ENCODE peak calls at places on chromosomes 7 and 10, in four cellular contexts. K is neural progenitor cell, L is IMR-90, E is Calu3. X is an unnamed sample.

GRCh38 chr7:157503229-157503628 is 166.4 kb downstream of the DNAJB6 start:
- DNase-seq in K (no peak), L (no peak), E (no peak), X (no peak)

GRCh38 chr10:71243756-71244637 is 31.6 kb downstream of the UNC5B start:
- DNase-seq in K (no peak), L (peak), E (no peak), X (no peak)

GRCh38 chr10:76085773-76086570 is 654.5 kb downstream of the LRMDA start:
- DNase-seq in K (no peak), L (no peak), E (no peak), X (no peak)

GRCh38 chr10:50576245-50576815 is 47.4 kb downstream of the SGMS1 start:
- DNase-seq in K (no peak), L (peak), E (peak), X (no peak)

GRCh38 chr7:156892821-156893706 is at the start of gene LMBR1:
- DNase-seq in K (peak), L (peak), E (peak), X (peak)

GRCh38 chr7:121305109-121305508 is 23.7 kb upstream of the WNT16 start:
- DNase-seq in K (no peak), L (peak), E (no peak), X (no peak)

GRCh38 chr7:37495574-37496184 is 47.0 kb upstream of the ELMO1 start:
- DNase-seq in K (peak), L (peak), E (no peak), X (no peak)

GRCh38 chr7:55152490-55152889 is 133.7 kb downstream of the EGFR start:
- DNase-seq in K (no peak), L (no peak), E (no peak), X (no peak)

GRCh38 chr7:5354460-5355279 is 69.0 kb downstream of the TNRC18 start:
- DNase-seq in K (no peak), L (peak), E (no peak), X (no peak)

GRCh38 chr10:9056521-9056920 is 1002.0 kb downstream of the GATA3 start:
- DNase-seq in K (no peak), L (no peak), E (no peak), X (no peak)

GRCh38 chr10:30420266-30420665 is 13.7 kb upstream of the MAP3K8 start:
- DNase-seq in K (no peak), L (no peak), E (no peak), X (no peak)

GRCh38 chr7:107909445-107909844 is 18.5 kb downstream of the DLD start:
- DNase-seq in K (no peak), L (no peak), E (no peak), X (no peak)

GRCh38 chr10:72267819-72268404 is 5.8 kb upstream of the DDIT4 start:
- DNase-seq in K (no peak), L (no peak), E (no peak), X (no peak)

GRCh38 chr10:64096941-64097340 is 575.7 kb downstream of the REEP3 start:
- DNase-seq in K (no peak), L (no peak), E (no peak), X (no peak)

GRCh38 chr10:97325754-97326153 is 6.7 kb downstream of the FRAT1 start:
- DNase-seq in K (no peak), L (no peak), E (no peak), X (no peak)

GRCh38 chr7:75645570-75645969 is 93.2 kb downstream of the HIP1 start:
- DNase-seq in K (no peak), L (no peak), E (no peak), X (no peak)

GRCh38 chr10:458466-458865 is 231.0 kb downstream of the DIP2C start:
- DNase-seq in K (no peak), L (no peak), E (no peak), X (peak)

GRCh38 chr7:121960678-121961461 is 87.9 kb downstream of the PTPRZ1 start:
- DNase-seq in K (peak), L (peak), E (no peak), X (no peak)

GRCh38 chr10:119897366-119897765 is 4.8 kb downstream of the SEC23IP start:
- DNase-seq in K (no peak), L (no peak), E (no peak), X (no peak)

GRCh38 chr10:119896061-119896655 is 3.6 kb downstream of the SEC23IP start:
- DNase-seq in K (no peak), L (peak), E (peak), X (no peak)

GRCh38 chr10:119896937-119897336 is 4.4 kb downstream of the SEC23IP start:
- DNase-seq in K (no peak), L (no peak), E (peak), X (no peak)

GRCh38 chr10:119893845-119894427 is 1.4 kb downstream of the SEC23IP start:
- DNase-seq in K (no peak), L (no peak), E (no peak), X (no peak)

GRCh38 chr10:119892188-119893065 is at the start of gene SEC23IP:
- DNase-seq in K (peak), L (peak), E (peak), X (peak)
- TF ChIP-seq CTCF in K (no peak), L (no peak), E (no peak), X (no peak)

GRCh38 chr10:55629792-55630490 is 731.1 kb downstream of the ZWINT start:
- DNase-seq in K (peak), L (peak), E (no peak), X (peak)

GRCh38 chr10:55631071-55631654 is 729.9 kb downstream of the ZWINT start:
- DNase-seq in K (peak), L (no peak), E (no peak), X (peak)

GRCh38 chr10:55630491-55631056 is 730.5 kb downstream of the ZWINT start:
- DNase-seq in K (peak), L (no peak), E (no peak), X (peak)

GRCh38 chr10:55627526-55628170 is 733.4 kb downstream of the ZWINT start:
- DNase-seq in K (peak), L (no peak), E (no peak), X (peak)

DNA sequence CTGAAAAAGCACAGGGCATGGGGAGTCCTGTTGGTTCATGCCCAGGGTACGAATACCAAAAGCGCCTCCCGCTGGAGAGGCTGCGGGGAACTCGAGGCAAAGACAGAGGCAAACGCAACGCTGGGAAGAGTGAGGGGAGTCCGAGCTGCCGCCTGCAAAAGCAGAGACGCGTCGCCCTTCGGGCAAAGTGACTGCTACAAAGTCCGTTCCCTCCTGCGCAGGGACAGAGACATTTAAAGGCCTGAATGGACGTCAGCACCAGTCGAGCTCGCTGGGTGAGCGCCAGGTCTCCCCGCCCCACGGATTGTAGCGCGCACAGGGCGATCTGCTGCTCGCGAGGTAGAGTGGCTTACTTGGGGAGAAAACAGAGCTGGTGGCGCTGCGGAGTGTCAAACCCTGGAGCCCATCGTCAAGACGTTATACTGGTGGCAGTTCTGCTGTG is 732.8 kb downstream of the ZWINT start:
- DNase-seq in K (peak), L (no peak), E (no peak), X (peak)
- TF ChIP-seq CTCF in K (peak), L (no peak), E (no peak), X (no peak)

GRCh38 chr7:82158327-82158726 is 285.2 kb downstream of the CACNA2D1 start:
- DNase-seq in K (no peak), L (no peak), E (no peak), X (no peak)

GRCh38 chr7:82153776-82154175 is 289.8 kb downstream of the CACNA2D1 start:
- DNase-seq in K (no peak), L (no peak), E (no peak), X (no peak)

GRCh38 chr7:82154728-82155127 is 288.8 kb downstream of the CACNA2D1 start:
- DNase-seq in K (no peak), L (no peak), E (no peak), X (no peak)

GRCh38 chr7:82156168-82156567 is 287.4 kb downstream of the CACNA2D1 start:
- DNase-seq in K (peak), L (no peak), E (no peak), X (no peak)

DNA sequence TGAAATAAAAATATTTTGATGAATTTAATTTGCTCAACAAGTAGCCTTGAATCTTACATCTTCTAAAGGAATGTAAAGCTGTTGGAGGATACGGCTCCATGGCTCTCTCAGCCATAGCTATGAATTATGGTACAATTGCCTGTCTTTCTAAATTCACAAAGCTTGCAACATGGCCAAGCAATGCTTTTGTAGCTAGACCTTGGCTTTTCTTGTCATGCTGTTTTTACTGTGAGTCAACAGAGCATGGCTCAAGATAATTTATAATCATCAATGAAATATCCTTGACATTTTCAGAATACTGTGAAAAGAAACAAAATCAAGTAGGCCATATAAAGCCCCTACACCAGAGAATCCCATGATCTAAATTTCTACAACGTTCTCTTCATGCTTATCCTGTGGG is 286.6 kb downstream of the CACNA2D1 start:
- DNase-seq in K (no peak), L (peak), E (no peak), X (no peak)
- TF ChIP-seq CTCF in K (no peak), L (no peak), E (no peak), X (no peak)

DNA sequence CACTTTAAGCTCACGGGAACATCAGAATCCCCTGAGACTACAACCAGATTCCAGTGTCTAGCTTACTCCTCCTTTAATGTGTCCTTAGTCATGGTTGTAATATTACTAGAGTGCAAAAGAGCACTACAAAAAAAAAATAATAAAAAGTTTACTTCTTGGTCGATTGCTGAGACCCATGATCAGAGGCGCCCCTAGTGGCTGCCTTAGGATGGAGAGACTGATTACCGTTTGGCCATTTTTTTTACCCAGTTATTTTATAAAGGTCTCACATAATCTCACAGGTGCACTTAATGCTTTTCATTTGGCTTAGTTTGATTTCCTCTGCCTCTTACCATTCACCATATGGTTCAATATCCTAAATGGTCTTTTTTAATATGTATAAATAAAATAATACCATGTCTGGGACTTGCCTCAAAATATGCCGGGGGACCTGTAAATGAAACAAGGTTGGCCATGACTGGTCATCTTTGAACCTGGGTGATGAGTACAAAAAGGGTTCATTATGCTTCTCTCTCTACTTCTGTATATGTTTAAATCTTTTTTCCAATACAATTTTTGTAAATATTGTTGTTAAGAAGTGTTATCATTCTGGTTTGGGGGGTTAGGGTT is 331.5 kb upstream of the NFE2L3 start:
- DNase-seq in K (peak), L (no peak), E (peak), X (peak)
- TF ChIP-seq CTCF in K (peak), L (peak), E (peak), X (peak)

X was measured in endothelial cell.